ENCODE peak calls at places on chromosome 2, in ten cellular contexts. R, K, F, E, L, Q, M, J, N and C are unnamed samples.

GRCh38 chr2:127454595-127455565 is 36.7 kb downstream of the PROC start:
- DNase-seq in J (no peak), F (no peak), L (no peak), R (peak; percentile 97), N (no peak), K (peak; percentile 81), E (no peak), M (no peak), Q (peak; percentile 26), C (no peak)

GRCh38 chr2:162688403-162688802 is 150.2 kb downstream of the KCNH7 start:
- DNase-seq in F (no peak), E (no peak), R (no peak), M (no peak), L (no peak), K (no peak), Q (no peak), N (no peak), J (peak; percentile 3), C (no peak)

GRCh38 chr2:227592694-227593387 is 5.9 kb upstream of the SCYGR2 start:
- DNase-seq in Q (no peak), J (no peak), L (no peak), E (no peak), F (no peak), K (no peak), M (no peak), N (no peak), R (no peak), C (no peak)

GRCh38 chr2:46963961-46964673 is 48.5 kb upstream of the MCFD2 start:
- DNase-seq in R (peak; percentile 39), M (no peak), N (no peak), J (peak; percentile 69), Q (no peak), F (no peak), K (no peak), E (no peak), L (no peak), C (no peak)

GRCh38 chr2:108635630-108636354 is 83.5 kb upstream of the RANBP2 start:
- DNase-seq in J (no peak), N (no peak), M (no peak), K (no peak), L (no peak), Q (no peak), F (no peak), R (no peak), E (no peak), C (no peak)

GRCh38 chr2:64842030-64842429 is 147.2 kb upstream of the SLC1A4 start:
- DNase-seq in E (no peak), Q (no peak), K (no peak), L (no peak), J (no peak), R (no peak), N (no peak), F (no peak), M (no peak), C (no peak)

GRCh38 chr2:73176881-73177644 is 25.3 kb upstream of the NOTO start:
- DNase-seq in M (peak; percentile 95), L (peak; percentile 43), Q (peak; percentile 95), J (peak; percentile 69), N (peak; percentile 89), F (peak; percentile 80), E (peak; percentile 77), R (peak; percentile 78), K (peak; percentile 96), C (peak; percentile 96)

GRCh38 chr2:85958731-85959130 is 69.9 kb upstream of the ST3GAL5 start:
- DNase-seq in N (no peak), L (no peak), Q (no peak), E (no peak), R (no peak), K (no peak), F (no peak), J (no peak), M (no peak), C (no peak)

GRCh38 chr2:234468503-234468902 is 28.4 kb downstream of the ARL4C start:
- DNase-seq in M (peak; percentile 77), R (no peak), N (no peak), Q (no peak), F (no peak), L (no peak), K (no peak), J (no peak), E (no peak), C (no peak)

GRCh38 chr2:112644933-112645395 is 775 bp upstream of the SLC20A1 start:
- DNase-seq in Q (no peak), L (no peak), J (no peak), F (peak; percentile 6), M (no peak), E (no peak), R (no peak), N (no peak), K (no peak), C (no peak)

GRCh38 chr2:112646102-112646719 is 472 bp downstream of the SLC20A1 start:
- DNase-seq in R (no peak), J (no peak), L (no peak), E (peak; percentile 28), N (no peak), Q (no peak), M (no peak), F (no peak), K (peak; percentile 33), C (no peak)

GRCh38 chr2:112644155-112644932 is 1.4 kb upstream of the SLC20A1 start:
- DNase-seq in N (no peak), M (no peak), K (no peak), J (peak; percentile 64), E (no peak), F (no peak), R (peak; percentile 92), L (no peak), Q (no peak), C (no peak)

GRCh38 chr2:112646791-112647720 is 1.3 kb downstream of the SLC20A1 start:
- DNase-seq in Q (no peak), F (no peak), L (no peak), J (no peak), N (no peak), R (no peak), E (no peak), M (no peak), K (no peak), C (no peak)

DNA sequence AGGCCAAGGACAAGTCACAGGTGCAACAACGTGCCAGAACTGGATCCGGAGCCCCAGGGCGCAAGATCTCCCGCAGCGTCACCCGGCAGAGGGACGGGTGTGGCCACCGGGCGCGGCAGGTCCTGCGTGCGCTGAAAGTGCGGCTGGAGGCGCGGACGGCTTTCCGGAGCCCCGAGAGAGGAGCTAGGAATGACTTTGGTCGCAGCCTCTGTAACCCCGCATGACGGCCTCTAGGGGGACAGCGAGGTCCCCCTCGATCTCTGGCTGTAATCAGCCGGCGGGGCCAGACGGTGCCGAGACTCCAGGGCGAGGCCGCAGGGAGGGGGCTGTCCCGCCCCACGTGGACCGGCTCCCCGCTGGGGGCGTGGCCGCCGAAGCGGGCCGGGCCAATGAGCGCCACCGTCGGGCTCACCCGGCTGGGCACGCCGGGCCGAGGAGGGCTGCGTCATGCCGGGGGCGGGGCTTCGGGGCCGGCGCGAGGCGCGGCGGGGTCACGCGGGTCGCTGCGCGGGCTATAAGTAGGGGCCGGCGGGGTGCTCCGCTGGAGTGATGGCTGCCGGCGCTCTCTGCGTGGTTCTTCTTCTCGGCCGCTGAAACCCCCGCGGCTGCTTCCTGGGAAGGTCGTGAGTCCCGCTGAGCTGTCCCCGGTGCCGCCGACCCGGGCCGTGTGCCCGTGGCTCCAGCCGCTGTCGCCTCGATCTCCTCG is at the start of gene SLC20A1:
- DNase-seq in L (peak; percentile 90), E (peak; percentile 94), R (peak; percentile 94), F (peak; percentile 97), J (peak; percentile 87), K (peak; percentile 96), N (peak; percentile 93), M (peak; percentile 99), Q (peak; percentile 81), C (peak; percentile 73)
- TF ChIP-seq CTCF in L (peak; percentile 70), E (peak; percentile 56), R (peak; percentile 76), F (peak; percentile 55), J (peak; percentile 5), K (peak; percentile 73), N (no peak), M (peak; percentile 59), Q (peak; percentile 45), C (peak; percentile 31)

GRCh38 chr2:25132693-25133092 is 35.7 kb downstream of the POMC start:
- DNase-seq in E (no peak), N (no peak), M (no peak), F (no peak), J (no peak), R (no peak), Q (no peak), L (no peak), K (no peak), C (no peak)

GRCh38 chr2:25132296-25132630 is 36.1 kb downstream of the POMC start:
- DNase-seq in L (no peak), M (no peak), R (no peak), E (no peak), N (no peak), Q (no peak), K (no peak), F (no peak), J (peak; percentile 3), C (no peak)

GRCh38 chr2:25129901-25130520 is 38.4 kb downstream of the POMC start:
- DNase-seq in F (no peak), Q (no peak), E (no peak), N (no peak), J (no peak), R (no peak), K (no peak), L (no peak), M (no peak), C (no peak)

GRCh38 chr2:25131567-25132295 is 36.6 kb downstream of the POMC start:
- DNase-seq in R (no peak), M (no peak), J (no peak), Q (no peak), L (no peak), K (no peak), E (no peak), F (no peak), N (no peak), C (no peak)

GRCh38 chr2:25131253-25131566 is 37.2 kb downstream of the POMC start:
- DNase-seq in J (no peak), Q (no peak), F (no peak), N (no peak), M (no peak), R (no peak), K (no peak), E (no peak), L (no peak), C (no peak)
- H3K4me3 ChIP-seq in J (no peak overlapping the region), Q (no peak overlapping the region), F (no peak overlapping the region), N (peak overlapping the region; percentile 8), M (no peak overlapping the region), R (no peak overlapping the region), K (no peak overlapping the region), E (peak overlapping the region; percentile 38), L (peak overlapping the region; percentile 48), C (no peak overlapping the region)

GRCh38 chr2:174005801-174006419 is 40.7 kb upstream of the SP3 start:
- DNase-seq in M (no peak), F (no peak), E (no peak), L (no peak), R (no peak), K (no peak), J (peak; percentile 36), Q (no peak), N (no peak), C (no peak)
- H3K27ac ChIP-seq in M (no peak overlapping the region), F (no peak overlapping the region), E (peak overlapping the region; percentile 83), L (no peak overlapping the region), R (no peak overlapping the region), K (no peak overlapping the region), J (no peak overlapping the region), Q (peak overlapping the region; percentile 2), N (peak overlapping the region; percentile 64), C (peak overlapping the region; percentile 84)

DNA sequence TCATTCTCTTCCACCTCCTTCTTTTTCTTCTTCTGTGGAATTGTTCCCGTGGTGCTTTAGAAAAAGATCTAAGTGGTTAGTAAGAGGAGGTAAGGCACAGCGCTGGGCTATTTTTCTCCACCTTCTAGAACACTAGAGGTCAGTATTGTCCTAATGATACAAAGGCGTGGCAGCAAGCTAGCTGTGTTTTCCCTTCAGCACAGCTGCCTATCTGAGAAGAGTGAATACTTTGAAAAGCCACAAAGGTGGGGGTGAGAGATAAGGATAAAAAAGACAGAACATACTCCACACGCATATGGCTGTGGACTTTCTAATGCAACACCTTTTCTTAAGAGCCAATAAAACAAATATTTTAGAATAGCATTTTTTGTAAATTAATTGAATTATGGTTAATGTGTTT is 2.1 kb downstream of the CNTNAP5 start:
- DNase-seq in Q (peak; percentile 8), R (peak; percentile 64), J (peak; percentile 30), K (peak; percentile 56), M (no peak), E (no peak), F (no peak), N (no peak), L (no peak), C (no peak)
- TF ChIP-seq CTCF in Q (peak; percentile 10), R (peak; percentile 85), J (peak; percentile 55), K (peak; percentile 68), M (peak; percentile 66), E (no peak), F (no peak), N (peak; percentile 33), L (peak; percentile 71), C (no peak)